ENCODE peak calls at places on chromosomes 3 and 15, in four cellular contexts. K, B, R and Q are unnamed samples.

GRCh38 chr3:155242342-155242741 is 51.1 kb downstream of the STRIT1 start:
- DNase-seq in K (no peak), B (no peak), R (peak), Q (no peak)

GRCh38 chr3:184381261-184382224 is 1.7 kb downstream of the CHRD start:
- DNase-seq in K (no peak), B (no peak), R (no peak), Q (no peak)

GRCh38 chr15:77118787-77119410 is 48.0 kb upstream of the TSPAN3 start:
- DNase-seq in K (peak), B (peak), R (peak), Q (peak)

GRCh38 chr3:50241163-50241562 is 5.2 kb downstream of the GNAI2 start:
- DNase-seq in K (no peak), B (no peak), R (no peak), Q (no peak)

GRCh38 chr3:177034850-177035475 is 162.3 kb downstream of the TBL1XR1 start:
- DNase-seq in K (no peak), B (no peak), R (no peak), Q (no peak)

GRCh38 chr3:120791958-120792357 is 49.4 kb downstream of the GTF2E1 start:
- DNase-seq in K (no peak), B (peak), R (peak), Q (no peak)

GRCh38 chr3:125110016-125110875 is 54.4 kb upstream of the HEG1 start:
- DNase-seq in K (no peak), B (no peak), R (peak), Q (peak)

GRCh38 chr15:95051881-95052280 is 820.5 kb downstream of the MCTP2 start:
- DNase-seq in K (no peak), B (no peak), R (no peak), Q (no peak)

GRCh38 chr3:71416868-71417267 is 166.7 kb downstream of the FOXP1 start:
- DNase-seq in K (no peak), B (no peak), R (no peak), Q (no peak)

GRCh38 chr15:85620321-85621044 is 174.2 kb downstream of the KLHL25 start:
- DNase-seq in K (peak), B (no peak), R (peak), Q (peak)

GRCh38 chr15:34012461-34013028 is 26.5 kb downstream of the AVEN start:
- DNase-seq in K (no peak), B (no peak), R (peak), Q (no peak)

GRCh38 chr3:99702953-99703352 is 64.6 kb downstream of the COL8A1 start:
- DNase-seq in K (no peak), B (no peak), R (no peak), Q (no peak)

GRCh38 chr3:170360476-170360875 is 3.0 kb downstream of the SKIL start:
- DNase-seq in K (no peak), B (no peak), R (peak), Q (no peak)

GRCh38 chr3:170360916-170361315 is 3.4 kb downstream of the SKIL start:
- DNase-seq in K (no peak), B (no peak), R (no peak), Q (no peak)

GRCh38 chr3:170361711-170362110 is 4.2 kb downstream of the SKIL start:
- DNase-seq in K (no peak), B (no peak), R (peak), Q (no peak)

GRCh38 chr3:170364965-170365364 is 7.5 kb downstream of the SKIL start:
- DNase-seq in K (no peak), B (no peak), R (no peak), Q (no peak)

GRCh38 chr3:170363471-170363994 is 6.0 kb downstream of the SKIL start:
- DNase-seq in K (no peak), B (no peak), R (no peak), Q (no peak)
- TF ChIP-seq CTCF in K (no peak), B (no peak), R (no peak), Q (no peak)

GRCh38 chr3:85303156-85303555 is 344.4 kb downstream of the CADM2 start:
- DNase-seq in K (no peak), B (no peak), R (no peak), Q (no peak)

DNA sequence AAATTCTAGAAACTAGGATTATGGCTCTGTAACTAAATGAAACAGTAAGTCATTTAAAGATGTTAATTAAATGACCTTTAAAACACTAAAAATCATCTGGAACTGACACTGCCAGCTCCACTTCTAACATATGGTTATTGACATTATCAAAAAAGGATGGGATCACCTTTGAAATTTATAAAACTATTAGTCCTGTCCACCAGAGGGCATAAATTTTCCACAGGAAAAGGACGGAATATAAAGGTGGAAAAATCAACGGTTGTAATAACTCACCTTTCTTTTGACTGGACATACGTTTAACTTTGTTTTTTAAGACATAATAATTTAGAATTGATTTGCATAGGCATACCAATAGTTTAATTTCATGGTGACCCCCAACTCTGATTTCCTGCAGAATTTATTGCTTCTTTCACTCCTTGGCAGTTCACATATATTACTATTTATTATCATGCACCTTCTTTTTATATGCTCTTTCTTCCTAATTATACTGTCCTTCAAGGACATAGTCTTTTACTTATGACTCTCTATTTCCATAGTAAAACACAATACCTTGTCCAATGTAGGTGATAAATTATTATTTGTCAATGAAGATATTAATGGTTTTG is 345.7 kb downstream of the CADM2 start:
- DNase-seq in K (no peak), B (peak), R (no peak), Q (no peak)
- TF ChIP-seq CTCF in K (no peak), B (peak), R (no peak), Q (no peak)

GRCh38 chr15:82043726-82044372 is 2.0 kb downstream of the MEX3B start:
- DNase-seq in K (peak), B (no peak), R (no peak), Q (no peak)

GRCh38 chr15:82044373-82045178 is 1.2 kb downstream of the MEX3B start:
- DNase-seq in K (peak), B (peak), R (peak), Q (no peak)

GRCh38 chr15:82045179-82045891 is 483 bp downstream of the MEX3B start:
- DNase-seq in K (peak), B (peak), R (peak), Q (no peak)

GRCh38 chr15:82040862-82041261 is 5.0 kb downstream of the MEX3B start:
- DNase-seq in K (no peak), B (no peak), R (no peak), Q (no peak)

DNA sequence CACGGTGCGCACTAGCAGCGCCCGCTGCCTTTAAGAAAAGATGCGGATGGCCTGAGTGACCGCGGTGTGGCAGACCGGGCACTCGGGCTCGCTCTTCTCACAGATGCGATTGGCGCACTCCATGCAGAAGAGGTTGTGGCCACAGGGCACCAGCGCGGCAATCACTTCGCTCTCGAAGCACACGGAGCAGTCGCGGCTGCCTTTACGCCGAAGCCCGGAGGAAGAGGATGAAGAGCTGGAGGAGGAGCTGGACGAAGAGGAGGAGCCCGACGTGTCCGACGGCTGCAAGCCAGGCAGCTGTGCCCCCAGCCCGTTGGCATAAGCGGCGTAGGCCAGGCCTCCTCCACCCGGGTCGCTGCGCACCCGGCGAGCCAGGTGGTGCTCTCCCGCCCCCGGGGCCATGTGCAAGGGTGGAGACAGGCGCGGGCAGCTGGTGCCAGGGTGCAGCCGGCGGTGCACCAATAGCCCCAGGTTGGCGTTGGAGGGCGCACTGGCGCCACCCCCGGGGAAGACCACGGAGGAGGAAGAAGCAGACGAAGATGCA is 2.6 kb downstream of the MEX3B start:
- DNase-seq in K (no peak), B (no peak), R (no peak), Q (no peak)
- TF ChIP-seq CTCF in K (no peak), B (no peak), R (no peak), Q (no peak)

GRCh38 chr3:123651449-123652345 is 66.8 kb upstream of the HACD2 start:
- DNase-seq in K (no peak), B (no peak), R (no peak), Q (no peak)
- TF ChIP-seq CTCF in K (no peak), B (no peak), R (peak), Q (no peak)

GRCh38 chr3:156790141-156790540 is 36.0 kb upstream of the LEKR1 start:
- DNase-seq in K (no peak), B (no peak), R (no peak), Q (no peak)

GRCh38 chr3:156787015-156787414 is 39.1 kb upstream of the LEKR1 start:
- DNase-seq in K (no peak), B (no peak), R (no peak), Q (no peak)

GRCh38 chr3:156792114-156792513 is 34.0 kb upstream of the LEKR1 start:
- DNase-seq in K (no peak), B (no peak), R (no peak), Q (no peak)

GRCh38 chr3:156788846-156789245 is 37.3 kb upstream of the LEKR1 start:
- DNase-seq in K (no peak), B (no peak), R (no peak), Q (no peak)

GRCh38 chr3:156787926-156788663 is 38.1 kb upstream of the LEKR1 start:
- DNase-seq in K (peak), B (peak), R (peak), Q (peak)
- TF ChIP-seq CTCF in K (no peak), B (no peak), R (no peak), Q (peak)

DNA sequence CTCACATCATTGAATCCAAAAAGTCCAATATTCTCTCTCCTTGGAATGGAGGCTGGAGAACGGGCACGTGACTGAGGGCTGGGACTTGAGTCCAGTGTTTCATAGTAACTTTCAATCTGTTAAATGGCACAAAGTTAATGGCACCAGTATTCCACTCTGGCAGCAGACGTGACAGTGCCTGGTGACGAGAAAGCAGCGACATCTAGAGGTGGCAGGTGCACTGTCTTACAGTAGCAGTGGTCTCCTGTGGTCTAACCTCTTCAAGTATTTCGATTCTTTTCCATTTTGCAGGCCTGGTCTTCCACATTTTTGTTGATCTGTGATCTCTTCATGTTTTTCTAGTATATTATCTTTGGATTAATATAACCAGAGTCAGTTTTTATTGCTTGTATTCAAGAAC is 107.1 kb downstream of the OXSM start:
- DNase-seq in K (no peak), B (peak), R (no peak), Q (no peak)
- TF ChIP-seq CTCF in K (no peak), B (peak), R (peak), Q (no peak)

GRCh38 chr3:187983484-187984124 is 170.4 kb upstream of the LPP start:
- DNase-seq in K (no peak), B (no peak), R (no peak), Q (no peak)
- TF ChIP-seq CTCF in K (no peak), B (no peak), R (no peak), Q (no peak)

DNA sequence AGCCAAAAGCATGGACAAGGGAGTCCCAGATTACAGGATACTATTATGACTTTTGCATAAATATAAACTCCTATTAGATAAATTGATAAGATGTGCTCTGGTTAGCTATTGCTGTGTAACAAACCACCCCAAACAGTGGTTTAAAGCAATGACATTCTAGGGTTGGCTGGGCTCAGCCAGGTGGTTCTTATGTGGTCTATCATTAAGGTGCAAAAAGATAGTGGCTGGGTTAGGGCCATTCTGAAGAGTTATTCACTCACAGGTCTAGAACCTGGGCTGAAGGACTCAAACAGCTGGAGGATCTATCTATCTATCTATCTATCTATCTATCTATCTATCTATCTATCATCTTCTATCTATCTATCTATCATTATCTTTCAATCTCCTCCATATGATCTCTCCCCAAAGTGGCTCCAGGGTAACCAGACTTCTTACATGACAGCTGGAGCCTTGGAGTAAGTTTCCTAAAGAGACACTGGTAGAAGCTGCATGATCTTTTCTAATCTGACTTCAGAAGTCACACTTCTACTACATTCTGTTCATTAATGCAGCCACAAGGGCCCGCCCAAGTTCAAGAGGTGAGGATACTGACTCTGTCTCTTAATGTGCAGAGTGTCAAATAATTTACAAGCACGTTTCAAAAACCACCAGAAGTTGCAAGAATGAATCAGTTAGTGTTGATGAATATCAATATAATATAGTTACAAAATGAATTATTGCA is 74.9 kb upstream of the XCR1 start:
- DNase-seq in K (no peak), B (no peak), R (no peak), Q (no peak)
- TF ChIP-seq CTCF in K (no peak), B (no peak), R (no peak), Q (no peak)

GRCh38 chr3:51269466-51269865 is 115.6 kb upstream of the MANF start:
- DNase-seq in K (no peak), B (no peak), R (peak), Q (no peak)
- TF ChIP-seq CTCF in K (no peak), B (no peak), R (peak), Q (peak)

GRCh38 chr3:45664558-45664957 is 24.6 kb upstream of the SACM1L start:
- DNase-seq in K (no peak), B (no peak), R (no peak), Q (no peak)

GRCh38 chr3:45660567-45660901 is 28.7 kb upstream of the SACM1L start:
- DNase-seq in K (no peak), B (no peak), R (no peak), Q (no peak)

GRCh38 chr3:45667569-45667967 is 21.6 kb upstream of the SACM1L start:
- DNase-seq in K (no peak), B (no peak), R (no peak), Q (no peak)

GRCh38 chr3:45666729-45667440 is 22.3 kb upstream of the SACM1L start:
- DNase-seq in K (no peak), B (no peak), R (peak), Q (no peak)

GRCh38 chr3:45665101-45665572 is 24.1 kb upstream of the SACM1L start:
- DNase-seq in K (no peak), B (peak), R (peak), Q (no peak)
- TF ChIP-seq CTCF in K (peak), B (peak), R (peak), Q (peak)